ENCODE peak calls at places on chromosomes 3 and 15, in ten cellular contexts. L is EL; F is germinal center; H is M059J; Q is NCI-H748 treated with DMSO at 0.1 percent for 48 hours; B is hippocampal formation; J is NCI-H774; C is osteocyte; K is stimulated activated CD4-positive, alpha-beta T cell treated with anti-CD3 and anti-CD28 coated beads, Interleukin-2, amount 100 ng/mL, for 24 hours; T is cardiac fibroblast. Y is an unnamed sample.

GRCh38 chr3:132788299-132788698 is 66.1 kb upstream of the NPHP3 start:
- DNase-seq in L (peak), C (no peak), J (no peak), K (no peak), B (peak), Q (no peak), H (peak), F (no peak), T (peak), Y (peak)

GRCh38 chr15:99704444-99704838 is 28.8 kb downstream of the LYSMD4 start:
- DNase-seq in F (peak), C (no peak), Q (peak), K (no peak), T (peak), H (peak), J (peak), L (peak), B (peak), Y (no peak)

GRCh38 chr3:20121088-20121487 is 64.9 kb downstream of the SGO1 start:
- DNase-seq in H (no peak), J (no peak), C (no peak), Q (no peak), K (no peak), B (no peak), L (no peak), F (no peak), T (no peak), Y (no peak)

GRCh38 chr15:92277776-92278175 is 115.9 kb upstream of the ST8SIA2 start:
- DNase-seq in L (peak), F (no peak), H (peak), K (peak), Q (no peak), T (no peak), J (no peak), C (no peak), B (peak), Y (no peak)

GRCh38 chr3:71695000-71695482 is 30.2 kb downstream of the EIF4E3 start:
- DNase-seq in J (no peak), T (peak), C (no peak), Q (no peak), K (no peak), L (no peak), H (no peak), F (no peak), B (peak), Y (no peak)

GRCh38 chr15:33679065-33679464 is 289.2 kb upstream of the CHRM5 start:
- DNase-seq in B (no peak), H (peak), C (no peak), L (peak), F (no peak), K (no peak), Q (no peak), T (no peak), J (no peak), Y (no peak)

GRCh38 chr3:61663728-61664492 is 102.5 kb downstream of the PTPRG start:
- DNase-seq in K (no peak), C (peak), J (no peak), Q (no peak), T (peak), L (peak), H (peak), F (no peak), B (no peak), Y (no peak)

GRCh38 chr3:127792664-127793292 is 29.5 kb downstream of the MGLL start:
- DNase-seq in H (peak), C (peak), K (no peak), L (peak), B (no peak), Q (no peak), F (no peak), T (peak), J (no peak), Y (peak)

GRCh38 chr3:134057006-134057832 is 27.5 kb upstream of the SLCO2A1 start:
- DNase-seq in H (peak), L (peak), B (no peak), K (no peak), F (no peak), J (no peak), T (no peak), Q (no peak), C (no peak), Y (peak)

GRCh38 chr3:129577356-129577755 is 29.1 kb downstream of the PLXND1 start:
- DNase-seq in F (no peak), J (no peak), Q (no peak), L (no peak), K (no peak), C (no peak), B (no peak), T (no peak), H (no peak), Y (no peak)

GRCh38 chr3:37751967-37752660 is 109.6 kb upstream of the CTDSPL start:
- DNase-seq in Q (no peak), T (no peak), B (no peak), C (no peak), L (no peak), H (no peak), F (no peak), J (no peak), K (no peak), Y (no peak)

GRCh38 chr15:71329509-71330260 is 214.4 kb downstream of the THSD4 start:
- DNase-seq in H (peak), F (no peak), T (peak), K (no peak), C (no peak), Q (no peak), J (no peak), B (no peak), L (peak), Y (no peak)

GRCh38 chr15:58352026-58352929 is 79.5 kb upstream of the LIPC start:
- DNase-seq in K (no peak), L (no peak), J (no peak), F (no peak), C (no peak), Q (no peak), H (no peak), T (no peak), B (no peak), Y (no peak)

GRCh38 chr15:52677593-52677992 is 1.6 kb downstream of the ATOSA start:
- DNase-seq in T (no peak), C (no peak), L (no peak), K (no peak), B (no peak), F (no peak), J (no peak), Q (no peak), H (no peak), Y (no peak)

GRCh38 chr15:65192016-65192415 is 6.9 kb upstream of the CLPX start:
- DNase-seq in C (no peak), J (no peak), H (peak), F (no peak), T (peak), Q (no peak), K (no peak), B (no peak), L (no peak), Y (no peak)

GRCh38 chr3:14439501-14440167 is 37.2 kb downstream of the SLC6A6 start:
- DNase-seq in C (peak), K (no peak), Q (peak), L (peak), T (peak), F (no peak), B (no peak), H (no peak), J (peak), Y (peak)

GRCh38 chr3:47536221-47536891 is 22.8 kb upstream of the ELP6 start:
- DNase-seq in B (peak), Q (no peak), K (no peak), H (no peak), F (no peak), T (no peak), L (no peak), C (no peak), J (no peak), Y (no peak)

GRCh38 chr3:166837535-166837934 is 542.6 kb downstream of the ZBBX start:
- DNase-seq in Q (no peak), H (peak), J (no peak), F (no peak), B (no peak), T (no peak), L (no peak), C (no peak), K (no peak), Y (no peak)

GRCh38 chr3:153138267-153139210 is 23.5 kb upstream of the RAP2B start:
- DNase-seq in L (peak), T (peak), Q (no peak), F (no peak), K (peak), B (no peak), C (no peak), H (peak), J (no peak), Y (peak)

GRCh38 chr3:131221731-131222130 is 159.8 kb upstream of the NUDT16 start:
- DNase-seq in T (peak), Q (no peak), K (no peak), C (no peak), B (no peak), L (peak), F (no peak), H (peak), J (no peak), Y (no peak)

GRCh38 chr3:100080573-100080972 is 33.7 kb downstream of the FILIP1L start:
- DNase-seq in Q (no peak), F (no peak), B (no peak), L (no peak), T (peak), J (no peak), K (no peak), C (no peak), H (peak), Y (no peak)

GRCh38 chr3:23086366-23086765 is 116.8 kb upstream of the UBE2E2 start:
- DNase-seq in J (no peak), H (no peak), Q (no peak), L (no peak), T (no peak), C (no peak), K (no peak), F (no peak), B (no peak), Y (no peak)

GRCh38 chr15:65092046-65092770 is 15.7 kb downstream of the KBTBD13 start:
- DNase-seq in F (no peak), L (no peak), T (no peak), J (no peak), Q (no peak), B (no peak), K (no peak), C (no peak), H (no peak), Y (no peak)

GRCh38 chr3:96347289-96347688 is 467.1 kb upstream of the EPHA6 start:
- DNase-seq in K (no peak), Q (peak), L (no peak), F (no peak), H (peak), B (no peak), T (no peak), C (no peak), J (no peak), Y (no peak)

GRCh38 chr3:172129868-172130751 is 90.7 kb downstream of the FNDC3B start:
- DNase-seq in L (peak), J (no peak), Q (no peak), H (peak), B (no peak), F (no peak), T (peak), C (no peak), K (peak), Y (peak)

GRCh38 chr3:52054689-52055511 is 1.5 kb downstream of the DUSP7 start:
- DNase-seq in T (no peak), H (no peak), L (peak), Q (no peak), J (no peak), C (no peak), K (peak), F (no peak), B (no peak), Y (no peak)

GRCh38 chr3:64185436-64185835 is 39.8 kb downstream of the PRICKLE2 start:
- DNase-seq in Q (no peak), L (peak), T (peak), B (no peak), J (no peak), F (no peak), C (no peak), K (no peak), H (peak), Y (no peak)

GRCh38 chr15:90358124-90359033 is 6.3 kb downstream of the ZNF774 start:
- DNase-seq in K (no peak), H (peak), B (no peak), L (peak), F (no peak), T (peak), Q (no peak), J (no peak), C (no peak), Y (no peak)

GRCh38 chr3:10813425-10813824 is 2.6 kb upstream of the SLC6A11 start:
- DNase-seq in B (no peak), J (no peak), H (no peak), K (no peak), F (no peak), Q (no peak), T (no peak), C (no peak), L (no peak), Y (no peak)

GRCh38 chr3:59326246-59327024 is 276.6 kb upstream of the CFAP20DC start:
- DNase-seq in J (no peak), H (no peak), L (no peak), K (no peak), T (no peak), B (no peak), F (peak), C (no peak), Q (no peak), Y (no peak)

GRCh38 chr3:111862415-111862814 is 3.4 kb downstream of the PHLDB2 start:
- DNase-seq in K (no peak), C (no peak), H (no peak), F (no peak), B (no peak), T (no peak), J (no peak), L (no peak), Q (no peak), Y (no peak)

GRCh38 chr3:73226026-73226425 is 164.6 kb downstream of the EBLN2 start:
- DNase-seq in K (no peak), L (no peak), T (no peak), C (no peak), B (no peak), F (no peak), Q (no peak), J (no peak), H (no peak), Y (no peak)

Y was measured in tibial artery.